ENCODE peak calls at places on chromosomes 3 and 15, in six cellular contexts. X is stomach, G is lower lobe of right lung, F is PC-9, O is sigmoid colon, S is cardiac fibroblast. C is an unnamed sample.

GRCh38 chr15:97748576-97748975 is 211.9 kb upstream of the ARRDC4 start:
- DNase-seq in S (no peak), G (no peak), O (no peak), F (no peak), X (no peak), C (no peak)

GRCh38 chr15:60962087-60962486 is 267.0 kb downstream of the RORA start:
- DNase-seq in F (no peak), G (no peak), S (no peak), X (no peak), O (no peak), C (no peak)

GRCh38 chr3:136914739-136915138 is 43.0 kb upstream of the IL20RB start:
- DNase-seq in F (no peak), O (no peak), X (no peak), G (no peak), S (no peak), C (no peak)

GRCh38 chr3:195254454-195255175 is 16.3 kb downstream of the XXYLT1 start:
- DNase-seq in S (no peak), G (no peak), O (peak), F (peak), X (no peak), C (no peak)

GRCh38 chr3:139388961-139389551 is 391 bp downstream of the COPB2 start:
- DNase-seq in X (peak), G (no peak), F (no peak), S (no peak), O (no peak), C (peak)

GRCh38 chr3:64685331-64685799 is 2.4 kb downstream of the ADAMTS9 start:
- DNase-seq in X (no peak), S (no peak), O (peak), G (peak), F (no peak), C (peak)

GRCh38 chr3:56133423-56133822 is 334.8 kb downstream of the ERC2 start:
- DNase-seq in F (no peak), O (no peak), S (peak), G (no peak), X (no peak), C (peak)

GRCh38 chr3:126654571-126655393 is at the start of gene TXNRD3:
- DNase-seq in X (peak), F (peak), G (peak), S (peak), O (peak), C (peak)

GRCh38 chr15:63339006-63339766 is 42.5 kb downstream of the CA12 start:
- DNase-seq in G (no peak), S (no peak), O (no peak), X (no peak), F (no peak), C (no peak)

GRCh38 chr3:184656991-184657669 is 54.7 kb downstream of the MAGEF1 start:
- DNase-seq in G (no peak), O (no peak), X (no peak), S (peak), F (no peak), C (peak)

GRCh38 chr3:72894941-72895552 is 7.2 kb downstream of the GXYLT2 start:
- DNase-seq in F (no peak), X (no peak), O (no peak), G (no peak), S (no peak), C (no peak)

GRCh38 chr3:143294183-143294582 is 174.6 kb downstream of the CHST2 start:
- DNase-seq in F (no peak), S (no peak), G (no peak), O (no peak), X (no peak), C (no peak)

GRCh38 chr15:39887832-39888231 is 32.2 kb downstream of the GPR176 start:
- DNase-seq in O (no peak), S (peak), X (peak), F (peak), G (no peak), C (peak)

GRCh38 chr3:106328224-106328623 is 459.4 kb upstream of the CBLB start:
- DNase-seq in O (no peak), G (no peak), S (no peak), F (no peak), X (no peak), C (no peak)

GRCh38 chr3:100230715-100231114 is 30.1 kb upstream of the TBC1D23 start:
- DNase-seq in F (no peak), X (no peak), S (no peak), O (no peak), G (no peak), C (no peak)

GRCh38 chr3:146503459-146504202 is 34.3 kb upstream of the PLSCR2 start:
- DNase-seq in O (no peak), S (peak), X (no peak), G (no peak), F (peak), C (peak)

GRCh38 chr3:149288655-149289054 is 44.8 kb downstream of the TM4SF18 start:
- DNase-seq in S (no peak), G (no peak), X (no peak), O (no peak), F (no peak), C (no peak)

GRCh38 chr3:39406368-39407258 is at the start of gene RPSA:
- DNase-seq in G (peak), O (peak), F (peak), X (peak), S (peak), C (peak)

GRCh38 chr15:43070893-43071292 is 34.9 kb downstream of the UBR1 start:
- DNase-seq in X (no peak), F (no peak), G (no peak), S (no peak), O (no peak), C (no peak)

GRCh38 chr3:18988619-18989229 is 159.6 kb upstream of the KCNH8 start:
- DNase-seq in O (no peak), F (no peak), X (no peak), G (no peak), S (peak), C (peak)

GRCh38 chr3:192409838-192410683 is 317.3 kb downstream of the FGF12 start:
- DNase-seq in S (peak), G (no peak), O (no peak), F (no peak), X (no peak), C (no peak)

GRCh38 chr3:13419356-13420050 is 619 bp downstream of the NUP210 start:
- DNase-seq in S (no peak), G (peak), X (peak), F (no peak), O (no peak), C (no peak)

GRCh38 chr3:128170866-128171516 is 17.7 kb downstream of the EEFSEC start:
- DNase-seq in S (peak), G (no peak), X (peak), O (peak), F (peak), C (peak)

GRCh38 chr3:40720863-40721262 is 196.1 kb downstream of the ZNF621 start:
- DNase-seq in F (no peak), G (no peak), O (no peak), S (peak), X (no peak), C (no peak)

GRCh38 chr3:193418576-193419373 is 40.2 kb upstream of the ATP13A5 start:
- DNase-seq in O (no peak), S (no peak), G (no peak), X (no peak), F (no peak), C (no peak)

GRCh38 chr3:27681249-27681748 is 40.8 kb downstream of the EOMES start:
- DNase-seq in S (peak), F (peak), O (no peak), X (no peak), G (no peak), C (peak)

GRCh38 chr3:58082047-58082446 is 73.8 kb downstream of the FLNB start:
- DNase-seq in O (no peak), F (no peak), S (peak), G (no peak), X (no peak), C (peak)

GRCh38 chr3:71102111-71103039 is 481.2 kb downstream of the FOXP1 start:
- DNase-seq in O (no peak), F (no peak), S (peak), X (no peak), G (no peak), C (peak)

GRCh38 chr3:62529230-62529629 is 155.9 kb upstream of the FEZF2 start:
- DNase-seq in X (peak), G (no peak), F (no peak), O (no peak), S (peak), C (peak)

GRCh38 chr3:58184982-58185360 is 25.8 kb downstream of the DNASE1L3 start:
- DNase-seq in S (no peak), X (no peak), O (no peak), F (no peak), G (no peak), C (no peak)

GRCh38 chr15:64864080-64864479 is 22.4 kb downstream of the PLEKHO2 start:
- DNase-seq in O (no peak), X (no peak), F (no peak), S (no peak), G (no peak), C (no peak)

GRCh38 chr15:93982226-93982641 is 249.1 kb upstream of the MCTP2 start:
- DNase-seq in S (peak), G (no peak), O (peak), F (no peak), X (no peak), C (no peak)

GRCh38 chr3:150414989-150415388 is 6.9 kb downstream of the TSC22D2 start:
- DNase-seq in F (no peak), X (no peak), S (peak), O (no peak), G (no peak), C (no peak)

GRCh38 chr15:41820791-41821423 is 7.0 kb upstream of the JMJD7 start:
- DNase-seq in X (peak), G (no peak), S (no peak), O (peak), F (no peak), C (no peak)

GRCh38 chr3:43794776-43795175 is 104.0 kb downstream of the ABHD5 start:
- DNase-seq in X (no peak), F (peak), O (no peak), S (peak), G (no peak), C (peak)

GRCh38 chr15:74784854-74785715 is 3.2 kb downstream of the CSK start:
- DNase-seq in F (no peak), X (no peak), G (no peak), O (no peak), S (no peak), C (no peak)
- H3K4me3 ChIP-seq in F (no peak), X (no peak), G (peak), O (no peak), S (no peak), C (no peak)

GRCh38 chr3:49132437-49133225 is at the start of gene LAMB2:
- DNase-seq in O (peak), S (peak), G (peak), X (peak), F (peak), C (peak)
- H3K4me3 ChIP-seq in O (peak), S (peak), G (peak), X (peak), F (peak), C (peak)

DNA sequence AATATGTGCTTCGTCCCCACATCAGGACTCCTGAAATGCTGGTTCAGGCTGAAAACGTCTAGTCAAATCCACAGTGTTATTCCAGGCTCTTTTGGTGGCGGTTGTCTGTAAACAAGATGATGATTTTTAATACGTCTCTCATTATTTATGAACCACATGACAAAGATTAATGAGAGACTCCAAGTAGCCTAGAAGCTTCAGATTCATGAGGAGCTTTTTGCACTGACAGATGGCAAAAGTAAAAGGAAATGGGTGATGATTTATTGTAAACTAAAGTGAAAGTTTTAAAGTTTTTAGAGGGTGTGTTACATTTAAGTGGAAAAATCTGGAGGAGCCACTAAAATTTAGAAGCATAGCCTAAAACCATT is 77.0 kb downstream of the BBX start:
- DNase-seq in F (no peak), O (no peak), S (no peak), G (no peak), X (no peak), C (no peak)
- H3K4me3 ChIP-seq in F (no peak), O (no peak), S (peak), G (peak), X (peak), C (peak)

DNA sequence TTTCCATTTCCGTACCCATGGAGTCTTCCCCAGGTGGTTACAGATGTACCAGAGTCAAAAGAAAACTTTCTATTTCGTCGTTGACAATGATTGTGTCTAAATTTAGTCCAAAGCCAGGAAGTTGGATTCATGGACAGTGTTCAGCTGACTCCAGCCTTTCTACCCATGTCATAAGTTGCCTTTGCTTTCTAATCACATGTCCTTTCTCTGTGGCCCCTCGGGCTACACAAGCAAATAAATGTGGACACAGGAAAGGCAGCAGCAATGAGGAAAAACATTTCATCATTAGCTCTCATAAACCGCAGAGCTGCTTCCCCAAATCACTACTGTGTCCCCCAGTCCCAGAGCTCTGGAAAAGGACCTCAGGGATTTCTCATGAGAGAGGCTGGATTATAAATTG is 82.0 kb downstream of the USF3 start:
- DNase-seq in G (no peak), X (no peak), S (peak), O (peak), F (no peak), C (peak)
- H3K4me3 ChIP-seq in G (no peak), X (no peak), S (no peak), O (no peak), F (no peak), C (no peak)

DNA sequence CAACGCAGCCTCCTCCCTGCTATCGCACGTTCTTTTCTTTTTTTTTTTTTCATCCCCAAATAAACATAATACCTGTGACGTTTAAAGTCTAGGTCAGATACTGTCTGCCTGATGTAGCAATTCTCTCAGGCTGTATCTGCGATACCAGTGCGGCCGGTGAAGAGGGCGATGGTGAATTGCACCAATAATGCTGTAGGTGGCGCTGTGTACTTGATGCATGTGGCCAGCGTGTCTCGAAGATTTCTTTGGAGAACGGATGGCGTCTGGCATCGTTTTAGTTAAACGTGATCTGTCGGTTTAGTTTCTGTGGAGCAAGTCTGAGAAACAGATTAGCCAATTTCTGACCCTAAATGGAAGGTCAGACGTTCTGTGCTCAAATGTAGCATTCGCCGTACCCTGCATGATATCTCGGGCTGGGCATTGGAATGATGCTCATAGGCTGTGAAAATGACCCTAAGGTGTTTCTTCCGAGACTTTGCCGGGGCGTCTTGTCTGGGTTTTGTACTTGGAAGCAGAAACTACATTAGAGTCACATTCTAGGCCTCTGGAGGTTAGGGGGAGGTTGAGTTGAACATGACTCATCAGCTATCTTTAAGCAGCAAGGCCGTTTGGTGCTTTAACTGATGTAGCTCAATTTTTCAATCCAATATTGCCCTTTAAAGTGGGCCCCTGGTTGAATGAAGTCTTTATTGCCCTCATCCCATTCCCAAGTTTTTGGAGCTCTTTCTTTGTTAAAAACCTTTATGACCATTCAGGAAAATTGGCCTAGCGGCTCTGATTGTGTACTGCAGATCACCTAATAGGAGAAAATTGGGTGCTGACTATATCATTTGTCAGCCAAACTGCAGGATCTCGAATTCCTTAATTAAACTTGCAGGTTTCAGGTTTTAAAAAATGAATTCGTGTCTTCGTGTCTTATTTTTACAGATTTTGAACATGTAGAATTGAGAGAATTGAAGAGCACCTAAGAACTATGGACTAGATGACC is 80.0 kb downstream of the SQOR start:
- DNase-seq in O (peak), G (peak), F (no peak), S (peak), X (peak), C (peak)
- H3K4me3 ChIP-seq in O (no peak), G (no peak), F (no peak), S (no peak), X (no peak), C (no peak)

DNA sequence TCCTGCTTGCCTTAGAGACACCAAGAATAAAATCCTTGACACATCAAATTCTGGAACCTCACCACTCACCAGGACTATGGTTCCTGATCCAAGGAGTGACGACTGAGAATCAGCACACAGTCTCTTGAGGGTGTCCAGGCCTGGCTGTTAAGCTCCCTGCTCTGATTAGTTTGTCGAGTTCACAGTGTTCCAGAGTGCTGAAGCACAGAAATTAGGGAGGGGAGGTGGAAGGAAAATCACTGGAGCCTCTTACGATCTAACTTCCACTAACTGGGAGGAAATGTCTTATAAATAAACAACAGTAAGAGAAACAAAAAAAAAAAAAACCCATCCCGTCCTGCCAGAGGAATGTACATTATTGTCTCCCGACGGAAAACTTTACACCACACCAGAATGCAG is 330.2 kb downstream of the TIGIT start:
- DNase-seq in X (no peak), F (peak), G (no peak), S (peak), O (peak), C (peak)
- H3K4me3 ChIP-seq in X (peak), F (peak), G (peak), S (peak), O (peak), C (peak)

GRCh38 chr3:48715179-48715800 is 1.7 kb downstream of the IP6K2 start:
- DNase-seq in O (no peak), X (no peak), S (peak), F (peak), G (no peak), C (peak)
- H3K4me3 ChIP-seq in O (no peak), X (no peak), S (no peak), F (peak), G (peak), C (peak)

GRCh38 chr3:7204848-7205156 is 343.9 kb downstream of the GRM7 start:
- DNase-seq in G (no peak), F (no peak), X (no peak), S (no peak), O (no peak), C (no peak)

GRCh38 chr3:7207928-7208327 is 347.0 kb downstream of the GRM7 start:
- DNase-seq in F (no peak), X (no peak), G (no peak), S (no peak), O (no peak), C (no peak)

GRCh38 chr3:7203969-7204847 is 343.3 kb downstream of the GRM7 start:
- DNase-seq in S (no peak), G (no peak), F (no peak), O (no peak), X (no peak), C (no peak)

GRCh38 chr3:7207092-7207491 is 346.2 kb downstream of the GRM7 start:
- DNase-seq in O (no peak), G (no peak), F (no peak), X (no peak), S (no peak), C (no peak)

GRCh38 chr3:7205535-7206331 is 344.8 kb downstream of the GRM7 start:
- DNase-seq in F (no peak), X (no peak), O (no peak), G (no peak), S (no peak), C (no peak)
- H3K4me3 ChIP-seq in F (no peak), X (peak), O (no peak), G (peak), S (no peak), C (no peak)

GRCh38 chr15:59521443-59521842 is 83.5 kb downstream of the FAM81A start:
- DNase-seq in O (no peak), F (no peak), S (no peak), X (no peak), G (no peak), C (no peak)
- H3K4me3 ChIP-seq in O (no peak), F (no peak), S (no peak), X (no peak), G (no peak), C (no peak)